ENCODE peak calls at places on chromosome 18, in eight cellular contexts. Z is fibroblast of gingiva; K is Jurkat, Clone E6-1; G is cerebellar cortex; T is astrocyte of the spinal cord; F is stimulated activated CD8-positive, alpha-beta memory T cell treated with anti-CD3 and anti-CD28 coated beads, Interleukin-12 subunit alpha, Interleukin-12 subunit beta, amount 100 ng/mL, for 4 hours; O is spleen; V is nephron progenitor cell. B is an unnamed sample.

GRCh38 chr18:64639536-64639935 is 490.6 kb upstream of the LINC00305 start:
- DNase-seq in F (no peak), Z (no peak), O (no peak), K (no peak), V (no peak), G (no peak), T (peak), B (peak)

GRCh38 chr18:74252032-74252380 is 39.8 kb downstream of the CYB5A start:
- DNase-seq in O (no peak), F (no peak), Z (peak), G (no peak), T (peak), K (no peak), V (no peak), B (peak)

GRCh38 chr18:58580623-58581022 is 48.3 kb downstream of the ALPK2 start:
- DNase-seq in T (peak), V (no peak), Z (peak), G (no peak), K (no peak), O (no peak), F (no peak), B (peak)

GRCh38 chr18:5984245-5984644 is 88.9 kb upstream of the TMEM200C start:
- DNase-seq in V (no peak), O (no peak), K (no peak), G (no peak), F (no peak), Z (no peak), T (no peak), B (no peak)

GRCh38 chr18:54822872-54823845 is 5.1 kb upstream of the RAB27B start:
- DNase-seq in T (peak), G (no peak), V (no peak), Z (peak), K (no peak), F (no peak), O (no peak), B (peak)

GRCh38 chr18:76494181-76494540 is 881 bp downstream of the ZNF516 start:
- DNase-seq in O (peak), V (peak), T (peak), K (no peak), F (no peak), Z (peak), G (no peak), B (no peak)

GRCh38 chr18:46260016-46260878 is 156.1 kb downstream of the HAUS1 start:
- DNase-seq in K (no peak), V (no peak), F (no peak), T (peak), O (no peak), Z (peak), G (no peak), B (peak)

GRCh38 chr18:45874501-45875184 is 49.2 kb downstream of the SIGLEC15 start:
- DNase-seq in K (peak), T (no peak), G (no peak), F (peak), O (no peak), V (no peak), Z (no peak), B (peak)

GRCh38 chr18:6504605-6505510 is 90.1 kb upstream of the L3MBTL4 start:
- DNase-seq in O (no peak), V (no peak), T (no peak), G (no peak), Z (no peak), F (no peak), K (no peak), B (no peak)

GRCh38 chr18:13800505-13801259 is 23.3 kb upstream of the MC5R start:
- DNase-seq in T (peak), F (no peak), K (no peak), G (peak), V (peak), O (peak), Z (peak), B (peak)

GRCh38 chr18:67520276-67521035 is 3.9 kb upstream of the DSEL start:
- DNase-seq in K (no peak), O (no peak), F (no peak), T (peak), G (no peak), Z (peak), V (no peak), B (no peak)

GRCh38 chr18:67433971-67434370 is 82.5 kb downstream of the DSEL start:
- DNase-seq in G (no peak), Z (no peak), K (no peak), T (no peak), F (no peak), O (no peak), V (peak), B (no peak)

GRCh38 chr18:1133541-1133940 is 228.9 kb downstream of the ADCYAP1 start:
- DNase-seq in O (no peak), G (no peak), K (no peak), F (no peak), Z (no peak), V (no peak), T (no peak), B (no peak)

GRCh38 chr18:8367217-8367988 is 241.8 kb upstream of the RAB12 start:
- DNase-seq in F (no peak), G (peak), O (peak), K (no peak), Z (no peak), T (peak), V (peak), B (no peak)

GRCh38 chr18:39962546-39962945 is 1992.5 kb upstream of the PIK3C3 start:
- DNase-seq in O (no peak), V (no peak), Z (no peak), G (no peak), F (no peak), T (no peak), K (no peak), B (no peak)

GRCh38 chr18:36662000-36662399 is 166.8 kb downstream of the TPGS2 start:
- DNase-seq in T (no peak), O (no peak), V (no peak), Z (peak), K (peak), F (no peak), G (no peak), B (peak)

B was measured in RPMI7951.